ENCODE peak calls at places on chromosomes 3 and 15, in five cellular contexts. One of them, this sample, is unnamed.

GRCh38 chr3:46538803-46539442 is 27.2 kb downstream of the LRRC2 start:
- DNase-seq in neural progenitor cell: no peak
- DNase-seq in cardiac fibroblast: peak
- DNase-seq in Karpas-422: peak
- DNase-seq in CD8-positive, alpha-beta memory T cell: peak
- DNase-seq in this sample: no peak

GRCh38 chr3:169146112-169146665 is 517.3 kb downstream of the MECOM start:
- DNase-seq in neural progenitor cell: peak
- DNase-seq in cardiac fibroblast: peak
- DNase-seq in Karpas-422: no peak
- DNase-seq in CD8-positive, alpha-beta memory T cell: no peak
- DNase-seq in this sample: peak

GRCh38 chr3:195005759-195006555 is 265.0 kb downstream of the XXYLT1 start:
- DNase-seq in neural progenitor cell: no peak
- DNase-seq in cardiac fibroblast: no peak
- DNase-seq in Karpas-422: no peak
- DNase-seq in CD8-positive, alpha-beta memory T cell: no peak
- DNase-seq in this sample: no peak

GRCh38 chr3:42183991-42184621 is 81.9 kb downstream of the CCK start:
- DNase-seq in neural progenitor cell: no peak
- DNase-seq in cardiac fibroblast: no peak
- DNase-seq in Karpas-422: no peak
- DNase-seq in CD8-positive, alpha-beta memory T cell: no peak
- DNase-seq in this sample: no peak

GRCh38 chr15:50562735-50563640 is 16.5 kb upstream of the USP50 start:
- DNase-seq in neural progenitor cell: no peak
- DNase-seq in cardiac fibroblast: peak
- DNase-seq in Karpas-422: no peak
- DNase-seq in CD8-positive, alpha-beta memory T cell: no peak
- DNase-seq in this sample: no peak

GRCh38 chr3:122066331-122067213 is 11.4 kb downstream of the CD86 start:
- DNase-seq in neural progenitor cell: no peak
- DNase-seq in cardiac fibroblast: no peak
- DNase-seq in Karpas-422: no peak
- DNase-seq in CD8-positive, alpha-beta memory T cell: no peak
- DNase-seq in this sample: no peak

GRCh38 chr3:151113342-151113741 is 27.9 kb downstream of the MED12L start:
- DNase-seq in neural progenitor cell: no peak
- DNase-seq in cardiac fibroblast: no peak
- DNase-seq in Karpas-422: no peak
- DNase-seq in CD8-positive, alpha-beta memory T cell: no peak
- DNase-seq in this sample: no peak

GRCh38 chr15:52040167-52040900 is 21.3 kb downstream of the MAPK6 start:
- DNase-seq in neural progenitor cell: no peak
- DNase-seq in cardiac fibroblast: peak
- DNase-seq in Karpas-422: no peak
- DNase-seq in CD8-positive, alpha-beta memory T cell: no peak
- DNase-seq in this sample: no peak

GRCh38 chr3:50502584-50503423 is 630 bp downstream of the CACNA2D2 start:
- DNase-seq in neural progenitor cell: peak
- DNase-seq in cardiac fibroblast: no peak
- DNase-seq in Karpas-422: no peak
- DNase-seq in CD8-positive, alpha-beta memory T cell: peak
- DNase-seq in this sample: peak

GRCh38 chr15:55372701-55373440 is 35.3 kb downstream of the CCPG1 start:
- DNase-seq in neural progenitor cell: no peak
- DNase-seq in cardiac fibroblast: no peak
- DNase-seq in Karpas-422: no peak
- DNase-seq in CD8-positive, alpha-beta memory T cell: no peak
- DNase-seq in this sample: no peak

GRCh38 chr3:149536429-149536828 is 61.9 kb downstream of the TM4SF4 start:
- DNase-seq in neural progenitor cell: peak
- DNase-seq in cardiac fibroblast: peak
- DNase-seq in Karpas-422: no peak
- DNase-seq in CD8-positive, alpha-beta memory T cell: no peak
- DNase-seq in this sample: peak

GRCh38 chr3:155763870-155764463 is 19.1 kb upstream of the PLCH1 start:
- DNase-seq in neural progenitor cell: no peak
- DNase-seq in cardiac fibroblast: no peak
- DNase-seq in Karpas-422: no peak
- DNase-seq in CD8-positive, alpha-beta memory T cell: no peak
- DNase-seq in this sample: no peak

GRCh38 chr3:138944842-138945645 is 1.9 kb downstream of the FOXL2 start:
- DNase-seq in neural progenitor cell: peak
- DNase-seq in cardiac fibroblast: no peak
- DNase-seq in Karpas-422: no peak
- DNase-seq in CD8-positive, alpha-beta memory T cell: no peak
- DNase-seq in this sample: no peak

GRCh38 chr15:24054547-24055245 is 367.6 kb upstream of the NDN start:
- DNase-seq in neural progenitor cell: no peak
- DNase-seq in cardiac fibroblast: peak
- DNase-seq in Karpas-422: no peak
- DNase-seq in CD8-positive, alpha-beta memory T cell: no peak
- DNase-seq in this sample: no peak

GRCh38 chr3:163132111-163132510 is 1635.5 kb downstream of the OTOL1 start:
- DNase-seq in neural progenitor cell: no peak
- DNase-seq in cardiac fibroblast: no peak
- DNase-seq in Karpas-422: no peak
- DNase-seq in CD8-positive, alpha-beta memory T cell: no peak
- DNase-seq in this sample: no peak

GRCh38 chr3:152321806-152322377 is 53.2 kb downstream of the MBNL1 start:
- DNase-seq in neural progenitor cell: no peak
- DNase-seq in cardiac fibroblast: no peak
- DNase-seq in Karpas-422: no peak
- DNase-seq in CD8-positive, alpha-beta memory T cell: no peak
- DNase-seq in this sample: no peak

GRCh38 chr15:89556413-89557262 is 18.6 kb upstream of the TICRR start:
- DNase-seq in neural progenitor cell: peak
- DNase-seq in cardiac fibroblast: peak
- DNase-seq in Karpas-422: peak
- DNase-seq in CD8-positive, alpha-beta memory T cell: peak
- DNase-seq in this sample: peak

GRCh38 chr3:151766454-151766853 is 32.7 kb downstream of the AADACL2 start:
- DNase-seq in neural progenitor cell: no peak
- DNase-seq in cardiac fibroblast: peak
- DNase-seq in Karpas-422: no peak
- DNase-seq in CD8-positive, alpha-beta memory T cell: no peak
- DNase-seq in this sample: no peak

GRCh38 chr3:67048067-67048715 is 50.1 kb downstream of the KBTBD8 start:
- DNase-seq in neural progenitor cell: no peak
- DNase-seq in cardiac fibroblast: no peak
- DNase-seq in Karpas-422: peak
- DNase-seq in CD8-positive, alpha-beta memory T cell: no peak
- DNase-seq in this sample: no peak

GRCh38 chr3:8873740-8874139 is 89.5 kb downstream of the RAD18 start:
- DNase-seq in neural progenitor cell: no peak
- DNase-seq in cardiac fibroblast: no peak
- DNase-seq in Karpas-422: no peak
- DNase-seq in CD8-positive, alpha-beta memory T cell: no peak
- DNase-seq in this sample: no peak

GRCh38 chr3:172257638-172258400 is 190.4 kb downstream of the GHSR start:
- DNase-seq in neural progenitor cell: no peak
- DNase-seq in cardiac fibroblast: no peak
- DNase-seq in Karpas-422: no peak
- DNase-seq in CD8-positive, alpha-beta memory T cell: no peak
- DNase-seq in this sample: no peak

GRCh38 chr3:9955067-9955502 is 2.9 kb upstream of the PRRT3 start:
- DNase-seq in neural progenitor cell: no peak
- DNase-seq in cardiac fibroblast: peak
- DNase-seq in Karpas-422: no peak
- DNase-seq in CD8-positive, alpha-beta memory T cell: no peak
- DNase-seq in this sample: peak

GRCh38 chr3:106212658-106213222 is 343.9 kb upstream of the CBLB start:
- DNase-seq in neural progenitor cell: no peak
- DNase-seq in cardiac fibroblast: no peak
- DNase-seq in Karpas-422: no peak
- DNase-seq in CD8-positive, alpha-beta memory T cell: no peak
- DNase-seq in this sample: no peak

GRCh38 chr3:87468938-87469337 is 192.6 kb upstream of the POU1F1 start:
- DNase-seq in neural progenitor cell: no peak
- DNase-seq in cardiac fibroblast: no peak
- DNase-seq in Karpas-422: no peak
- DNase-seq in CD8-positive, alpha-beta memory T cell: no peak
- DNase-seq in this sample: no peak

GRCh38 chr3:27797773-27798172 is 75.7 kb upstream of the EOMES start:
- DNase-seq in neural progenitor cell: no peak
- DNase-seq in cardiac fibroblast: no peak
- DNase-seq in Karpas-422: no peak
- DNase-seq in CD8-positive, alpha-beta memory T cell: no peak
- DNase-seq in this sample: no peak

GRCh38 chr3:112640864-112641751 is at the start of gene CCDC80:
- DNase-seq in neural progenitor cell: peak
- DNase-seq in cardiac fibroblast: peak
- DNase-seq in Karpas-422: no peak
- DNase-seq in CD8-positive, alpha-beta memory T cell: no peak
- DNase-seq in this sample: peak

GRCh38 chr3:67808906-67809305 is 154.5 kb upstream of the SUCLG2 start:
- DNase-seq in neural progenitor cell: no peak
- DNase-seq in cardiac fibroblast: no peak
- DNase-seq in Karpas-422: no peak
- DNase-seq in CD8-positive, alpha-beta memory T cell: no peak
- DNase-seq in this sample: no peak

GRCh38 chr3:46974421-46975227 is 1.9 kb downstream of the CCDC12 start:
- DNase-seq in neural progenitor cell: no peak
- DNase-seq in cardiac fibroblast: no peak
- DNase-seq in Karpas-422: peak
- DNase-seq in CD8-positive, alpha-beta memory T cell: no peak
- DNase-seq in this sample: no peak

GRCh38 chr3:115321396-115321795 is 174.3 kb upstream of the ZBTB20 start:
- DNase-seq in neural progenitor cell: no peak
- DNase-seq in cardiac fibroblast: peak
- DNase-seq in Karpas-422: no peak
- DNase-seq in CD8-positive, alpha-beta memory T cell: no peak
- DNase-seq in this sample: no peak

GRCh38 chr15:66459818-66460615 is 37.5 kb downstream of the SNAPC5 start:
- DNase-seq in neural progenitor cell: no peak
- DNase-seq in cardiac fibroblast: no peak
- DNase-seq in Karpas-422: peak
- DNase-seq in CD8-positive, alpha-beta memory T cell: no peak
- DNase-seq in this sample: no peak

GRCh38 chr3:43998374-43998840 is 243.3 kb upstream of the TOPAZ1 start:
- DNase-seq in neural progenitor cell: peak
- DNase-seq in cardiac fibroblast: no peak
- DNase-seq in Karpas-422: peak
- DNase-seq in CD8-positive, alpha-beta memory T cell: no peak
- DNase-seq in this sample: no peak

GRCh38 chr3:43999920-44000319 is 241.8 kb upstream of the TOPAZ1 start:
- DNase-seq in neural progenitor cell: no peak
- DNase-seq in cardiac fibroblast: no peak
- DNase-seq in Karpas-422: no peak
- DNase-seq in CD8-positive, alpha-beta memory T cell: no peak
- DNase-seq in this sample: no peak

GRCh38 chr3:44001072-44001471 is 240.6 kb upstream of the TOPAZ1 start:
- DNase-seq in neural progenitor cell: no peak
- DNase-seq in cardiac fibroblast: no peak
- DNase-seq in Karpas-422: no peak
- DNase-seq in CD8-positive, alpha-beta memory T cell: no peak
- DNase-seq in this sample: no peak

GRCh38 chr3:43998841-43999805 is 242.6 kb upstream of the TOPAZ1 start:
- DNase-seq in neural progenitor cell: peak
- DNase-seq in cardiac fibroblast: peak
- DNase-seq in Karpas-422: peak
- DNase-seq in CD8-positive, alpha-beta memory T cell: no peak
- DNase-seq in this sample: peak

GRCh38 chr3:44000586-44000985 is 241.1 kb upstream of the TOPAZ1 start:
- DNase-seq in neural progenitor cell: no peak
- DNase-seq in cardiac fibroblast: peak
- DNase-seq in Karpas-422: no peak
- DNase-seq in CD8-positive, alpha-beta memory T cell: no peak
- DNase-seq in this sample: no peak
- H3K4me3 ChIP-seq in neural progenitor cell: no peak
- H3K4me3 ChIP-seq in cardiac fibroblast: peak
- H3K4me3 ChIP-seq in Karpas-422: no peak
- H3K4me3 ChIP-seq in CD8-positive, alpha-beta memory T cell: no peak
- H3K4me3 ChIP-seq in this sample: peak

GRCh38 chr3:117997201-117998049 is 1037.2 kb downstream of the IGSF11 start:
- DNase-seq in neural progenitor cell: peak
- DNase-seq in cardiac fibroblast: peak
- DNase-seq in Karpas-422: peak
- DNase-seq in CD8-positive, alpha-beta memory T cell: no peak
- DNase-seq in this sample: peak
- H3K4me3 ChIP-seq in neural progenitor cell: peak
- H3K4me3 ChIP-seq in cardiac fibroblast: peak
- H3K4me3 ChIP-seq in Karpas-422: no peak
- H3K4me3 ChIP-seq in CD8-positive, alpha-beta memory T cell: no peak
- H3K4me3 ChIP-seq in this sample: peak

GRCh38 chr15:22956257-22956979 is 23.8 kb downstream of the CYFIP1 start:
- DNase-seq in neural progenitor cell: peak
- DNase-seq in cardiac fibroblast: peak
- DNase-seq in Karpas-422: no peak
- DNase-seq in CD8-positive, alpha-beta memory T cell: no peak
- DNase-seq in this sample: no peak
- H3K4me3 ChIP-seq in neural progenitor cell: no peak
- H3K4me3 ChIP-seq in cardiac fibroblast: no peak
- H3K4me3 ChIP-seq in Karpas-422: no peak
- H3K4me3 ChIP-seq in CD8-positive, alpha-beta memory T cell: no peak
- H3K4me3 ChIP-seq in this sample: no peak

GRCh38 chr15:68431792-68432401 is at the start of gene ITGA11:
- DNase-seq in neural progenitor cell: peak
- DNase-seq in cardiac fibroblast: peak
- DNase-seq in Karpas-422: no peak
- DNase-seq in CD8-positive, alpha-beta memory T cell: no peak
- DNase-seq in this sample: peak

GRCh38 chr15:68428431-68428940 is 3.5 kb downstream of the ITGA11 start:
- DNase-seq in neural progenitor cell: no peak
- DNase-seq in cardiac fibroblast: no peak
- DNase-seq in Karpas-422: no peak
- DNase-seq in CD8-positive, alpha-beta memory T cell: no peak
- DNase-seq in this sample: no peak

GRCh38 chr15:68429691-68430470 is 2.1 kb downstream of the ITGA11 start:
- DNase-seq in neural progenitor cell: no peak
- DNase-seq in cardiac fibroblast: no peak
- DNase-seq in Karpas-422: no peak
- DNase-seq in CD8-positive, alpha-beta memory T cell: no peak
- DNase-seq in this sample: no peak

GRCh38 chr15:68431037-68431791 is 749 bp downstream of the ITGA11 start:
- DNase-seq in neural progenitor cell: peak
- DNase-seq in cardiac fibroblast: peak
- DNase-seq in Karpas-422: no peak
- DNase-seq in CD8-positive, alpha-beta memory T cell: no peak
- DNase-seq in this sample: peak

DNA sequence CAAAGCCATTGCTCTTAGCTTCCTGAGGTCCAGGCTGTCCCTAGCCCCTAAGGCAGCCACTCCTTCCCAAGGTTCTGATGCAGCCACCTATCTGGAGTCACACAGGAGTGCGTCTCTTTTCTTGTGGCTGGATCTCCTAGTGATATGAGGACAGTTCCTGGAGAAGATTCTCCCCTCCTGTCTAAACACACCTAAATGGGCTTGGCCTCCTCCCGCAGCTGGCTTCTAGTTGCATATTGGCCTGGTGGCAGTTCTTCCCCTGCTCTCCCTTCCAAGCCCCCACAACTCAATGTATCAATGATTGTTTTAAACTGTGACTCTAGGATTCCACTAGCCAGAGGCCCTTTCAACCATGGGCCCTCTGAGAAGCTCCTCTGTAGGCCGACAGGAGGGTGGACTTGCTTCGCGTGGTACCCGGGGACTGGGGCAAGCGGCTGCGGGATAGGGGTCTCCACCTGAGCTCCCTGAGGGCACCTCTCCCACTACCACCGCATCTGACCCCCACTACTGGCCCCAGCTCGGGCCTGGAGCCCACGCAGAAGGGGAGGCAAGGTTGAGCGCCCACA is 1.4 kb downstream of the ITGA11 start:
- DNase-seq in neural progenitor cell: no peak
- DNase-seq in cardiac fibroblast: no peak
- DNase-seq in Karpas-422: no peak
- DNase-seq in CD8-positive, alpha-beta memory T cell: no peak
- DNase-seq in this sample: no peak
- H3K4me3 ChIP-seq in neural progenitor cell: peak
- H3K4me3 ChIP-seq in cardiac fibroblast: peak
- H3K4me3 ChIP-seq in Karpas-422: no peak
- H3K4me3 ChIP-seq in CD8-positive, alpha-beta memory T cell: no peak
- H3K4me3 ChIP-seq in this sample: no peak

This sample was measured in HAP-1.